ENCODE peak calls at places on chromosomes 16 and 17, in six cellular contexts. T is uterus; H is PC-9; M is stomach; P is mesenchymal stem cell; X is naive thymus-derived CD4-positive, alpha-beta T cell. D is an unnamed sample. For H3K4me1, the result is how much of the 10 kb centered on the place peaks cover.

GRCh38 chr17:81891303-81891552 is 158 bp downstream of the ALYREF start:
- DNase-seq in T (no peak), H (no peak), P (no peak), X (no peak), M (no peak), D (no peak)

GRCh38 chr16:52499061-52499460 is 47.9 kb downstream of the TOX3 start:
- DNase-seq in M (no peak), H (no peak), T (no peak), X (no peak), P (no peak), D (no peak)

GRCh38 chr17:32894245-32894644 is 17.3 kb upstream of the MYO1D start:
- DNase-seq in X (no peak), T (no peak), P (no peak), H (peak), M (no peak), D (no peak)

GRCh38 chr17:27888945-27889344 is 4.2 kb downstream of the LYRM9 start:
- DNase-seq in T (no peak), M (peak), P (peak), X (no peak), H (peak), D (peak)

GRCh38 chr16:48535831-48536599 is 74.0 kb downstream of the N4BP1 start:
- DNase-seq in X (no peak), H (no peak), M (no peak), P (peak), T (peak), D (peak)

GRCh38 chr16:22198547-22199293 is 7.4 kb upstream of the EEF2K start:
- DNase-seq in H (no peak), X (no peak), M (no peak), P (peak), T (no peak), D (no peak)

GRCh38 chr16:31129568-31130335 is 5.8 kb downstream of the PRSS8 start:
- DNase-seq in X (no peak), T (peak), M (no peak), H (no peak), P (no peak), D (no peak)

GRCh38 chr17:32875904-32876413 is 965 bp downstream of the MYO1D start:
- DNase-seq in P (peak), T (no peak), X (no peak), M (no peak), H (no peak), D (no peak)

GRCh38 chr17:34601431-34601830 is 22.0 kb downstream of the TMEM132E start:
- DNase-seq in M (no peak), P (no peak), H (no peak), T (no peak), X (no peak), D (no peak)

GRCh38 chr16:89610108-89610453 is 3.4 kb upstream of the DPEP1 start:
- DNase-seq in P (no peak), H (no peak), X (no peak), M (no peak), T (no peak), D (no peak)

GRCh38 chr17:13395872-13396271 is 205.9 kb downstream of the HS3ST3A1 start:
- DNase-seq in H (no peak), T (no peak), M (no peak), X (no peak), P (no peak), D (no peak)

GRCh38 chr17:40870136-40870535 is 3.1 kb upstream of the KRT12 start:
- DNase-seq in M (no peak), T (no peak), H (no peak), P (no peak), X (no peak), D (peak)

GRCh38 chr16:68700120-68700519 is 37.0 kb upstream of the CDH1 start:
- DNase-seq in H (no peak), P (peak), M (no peak), X (no peak), T (no peak), D (peak)

GRCh38 chr17:72390675-72391501 is 270.1 kb downstream of the SOX9 start:
- DNase-seq in P (peak), T (no peak), H (peak), M (no peak), X (no peak), D (no peak)

GRCh38 chr16:4407543-4408322 is 8.7 kb downstream of the CORO7 start:
- DNase-seq in M (no peak), H (no peak), P (peak), X (no peak), T (peak), D (peak)

GRCh38 chr17:12808723-12809122 is 19.4 kb downstream of the ARHGAP44 start:
- DNase-seq in T (no peak), M (no peak), H (no peak), P (no peak), X (no peak), D (no peak)

GRCh38 chr17:40399185-40399584 is 18.5 kb downstream of the TOP2A start:
- DNase-seq in H (peak), X (peak), T (no peak), M (no peak), P (peak), D (peak)

GRCh38 chr17:68612228-68612922 is 11.2 kb upstream of the FAM20A start:
- DNase-seq in H (no peak), M (no peak), X (no peak), P (no peak), T (no peak), D (no peak)

GRCh38 chr16:12530291-12530690 is 273.4 kb downstream of the CPPED1 start:
- DNase-seq in T (no peak), H (no peak), X (no peak), P (no peak), M (no peak), D (no peak)

GRCh38 chr16:12906765-12907516 is 5.5 kb downstream of the SHISA9 start:
- DNase-seq in M (no peak), H (no peak), X (no peak), T (no peak), P (no peak), D (no peak)

GRCh38 chr17:60082946-60083471 is 4.3 kb upstream of the HEATR6 start:
- DNase-seq in H (no peak), T (no peak), P (no peak), X (no peak), M (no peak), D (no peak)

GRCh38 chr16:78402797-78403196 is 303.3 kb downstream of the WWOX start:
- DNase-seq in X (no peak), H (no peak), P (no peak), T (no peak), M (no peak), D (no peak)

GRCh38 chr17:16085066-16085699 is 85.6 kb downstream of the TTC19 start:
- DNase-seq in P (peak), X (no peak), H (no peak), M (no peak), T (no peak), D (peak)
- H3K27ac ChIP-seq in P (no peak), X (no peak), H (no peak), M (peak), T (peak), D (no peak)

DNA sequence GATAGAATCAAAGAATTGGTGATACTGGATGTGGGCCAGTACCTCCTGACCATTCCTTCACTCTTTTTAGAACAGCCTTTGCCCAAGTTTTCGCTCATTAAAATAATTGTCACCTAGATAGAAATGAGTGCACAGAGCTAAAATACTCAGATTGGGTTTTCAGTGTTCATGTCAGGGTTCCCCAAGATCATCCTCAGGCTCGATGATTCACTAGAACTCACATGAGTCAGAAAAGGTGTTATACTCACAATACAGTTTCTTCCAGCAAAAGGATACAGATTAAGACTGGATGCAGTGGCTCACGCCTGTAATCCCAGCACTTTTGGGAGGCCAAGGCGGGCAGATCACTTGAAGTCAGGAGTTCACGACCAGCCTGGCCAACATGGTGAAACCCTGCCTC is 19.9 kb downstream of the ERCC4 start:
- DNase-seq in T (no peak), M (no peak), H (no peak), P (no peak), X (no peak), D (no peak)
- H3K4me3 ChIP-seq in T (no peak), M (no peak), H (no peak), P (no peak), X (no peak), D (no peak)

GRCh38 chr16:85454171-85454883 is 158.8 kb upstream of the GSE1 start:
- DNase-seq in M (no peak), P (no peak), T (no peak), X (no peak), H (no peak), D (no peak)
- H3K4me1 ChIP-seq in M (under half), P (under half), T (under half), X (under half), H (under half), D (under half)

GRCh38 chr16:67208525-67208896 is 9.6 kb downstream of the ELMO3 start:
- DNase-seq in M (no peak), H (no peak), T (no peak), P (no peak), X (no peak), D (no peak)

GRCh38 chr16:67207116-67207856 is 8.4 kb downstream of the ELMO3 start:
- DNase-seq in T (no peak), M (no peak), P (no peak), X (no peak), H (no peak), D (no peak)

GRCh38 chr16:67206129-67206837 is 7.4 kb downstream of the ELMO3 start:
- DNase-seq in X (no peak), M (no peak), P (no peak), H (no peak), T (no peak), D (no peak)

GRCh38 chr16:67207857-67208524 is 9.1 kb downstream of the ELMO3 start:
- DNase-seq in T (no peak), P (peak), X (no peak), H (peak), M (no peak), D (no peak)

DNA sequence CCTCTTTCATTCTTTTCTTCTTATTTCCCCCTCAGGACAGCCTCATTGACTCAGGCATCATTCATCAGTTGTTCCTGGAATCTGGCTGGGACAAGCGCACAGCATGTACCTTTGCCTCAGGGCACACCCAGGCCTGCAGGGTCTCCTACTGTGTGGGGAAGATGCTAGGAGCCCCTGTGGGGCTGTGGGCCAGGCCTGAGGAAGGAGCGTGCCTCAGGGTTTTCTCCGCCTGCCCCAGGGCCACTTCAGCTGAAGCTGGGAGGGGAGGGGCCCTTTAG is 7.8 kb downstream of the ELMO3 start:
- DNase-seq in X (no peak), M (no peak), P (no peak), T (no peak), H (peak), D (no peak)
- H3K27ac ChIP-seq in X (no peak), M (no peak), P (no peak), T (no peak), H (peak), D (no peak)

GRCh38 chr17:21400816-21401593 is 24.8 kb downstream of the KCNJ12 start:
- DNase-seq in T (no peak), P (no peak), M (no peak), H (no peak), X (no peak), D (no peak)
- H3K4me3 ChIP-seq in T (no peak), P (no peak), M (no peak), H (no peak), X (no peak), D (no peak)

DNA sequence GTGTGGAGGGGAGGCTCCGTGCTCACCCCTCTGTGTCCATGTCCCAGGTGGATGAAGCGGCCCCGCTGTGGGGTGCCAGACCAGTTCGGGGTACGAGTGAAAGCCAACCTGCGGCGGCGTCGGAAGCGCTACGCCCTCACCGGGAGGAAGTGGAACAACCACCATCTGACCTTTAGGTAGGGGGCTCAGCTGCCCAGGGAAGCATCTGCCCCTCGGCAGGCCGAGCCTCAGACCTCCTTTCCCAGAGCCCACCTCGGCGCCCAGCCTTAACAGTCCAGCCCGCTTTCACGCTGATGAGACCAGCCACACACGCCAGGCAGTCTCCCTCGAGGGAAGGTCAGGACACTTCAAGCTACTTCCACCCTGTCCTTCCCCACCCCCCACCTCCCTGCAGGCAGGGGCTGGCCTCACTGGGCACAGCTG is 12.7 kb downstream of the MMP15 start:
- DNase-seq in M (no peak), P (no peak), T (no peak), H (no peak), X (no peak), D (no peak)
- H3K4me1 ChIP-seq in M (under half), P (under half), T (under half), H (under half), X (under half), D (under half)

DNA sequence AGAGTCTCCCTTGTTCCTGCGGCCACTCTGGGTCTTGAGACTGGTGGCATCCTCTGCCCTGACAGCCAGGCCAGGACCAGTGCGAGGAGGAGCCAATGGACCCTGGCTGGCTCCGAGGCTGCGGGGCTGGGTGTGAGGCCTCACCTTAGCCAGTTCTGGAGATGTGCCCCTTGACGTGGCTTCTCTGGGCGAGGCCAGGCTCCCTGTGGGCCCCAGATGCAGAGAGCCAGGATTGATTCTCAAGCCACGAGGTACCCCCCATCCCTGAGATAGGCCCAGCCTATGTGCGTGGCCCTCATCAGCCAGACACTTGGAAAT is 66.4 kb upstream of the TOB1 start:
- DNase-seq in M (no peak), X (no peak), H (peak), P (no peak), T (no peak), D (no peak)
- H3K27ac ChIP-seq in M (peak), X (no peak), H (no peak), P (no peak), T (peak), D (no peak)

GRCh38 chr16:57703416-57704010 is 8.9 kb downstream of the DRC7 start:
- DNase-seq in P (no peak), T (no peak), H (no peak), M (no peak), X (no peak), D (no peak)

GRCh38 chr16:57701759-57702371 is 7.3 kb downstream of the DRC7 start:
- DNase-seq in M (no peak), H (no peak), X (no peak), P (no peak), T (no peak), D (no peak)

GRCh38 chr16:57704905-57705852 is 10.6 kb downstream of the DRC7 start:
- DNase-seq in M (no peak), T (no peak), H (no peak), X (no peak), P (no peak), D (no peak)

GRCh38 chr16:57706717-57707116 is 12.1 kb downstream of the DRC7 start:
- DNase-seq in H (no peak), T (no peak), P (no peak), M (no peak), X (no peak), D (no peak)

DNA sequence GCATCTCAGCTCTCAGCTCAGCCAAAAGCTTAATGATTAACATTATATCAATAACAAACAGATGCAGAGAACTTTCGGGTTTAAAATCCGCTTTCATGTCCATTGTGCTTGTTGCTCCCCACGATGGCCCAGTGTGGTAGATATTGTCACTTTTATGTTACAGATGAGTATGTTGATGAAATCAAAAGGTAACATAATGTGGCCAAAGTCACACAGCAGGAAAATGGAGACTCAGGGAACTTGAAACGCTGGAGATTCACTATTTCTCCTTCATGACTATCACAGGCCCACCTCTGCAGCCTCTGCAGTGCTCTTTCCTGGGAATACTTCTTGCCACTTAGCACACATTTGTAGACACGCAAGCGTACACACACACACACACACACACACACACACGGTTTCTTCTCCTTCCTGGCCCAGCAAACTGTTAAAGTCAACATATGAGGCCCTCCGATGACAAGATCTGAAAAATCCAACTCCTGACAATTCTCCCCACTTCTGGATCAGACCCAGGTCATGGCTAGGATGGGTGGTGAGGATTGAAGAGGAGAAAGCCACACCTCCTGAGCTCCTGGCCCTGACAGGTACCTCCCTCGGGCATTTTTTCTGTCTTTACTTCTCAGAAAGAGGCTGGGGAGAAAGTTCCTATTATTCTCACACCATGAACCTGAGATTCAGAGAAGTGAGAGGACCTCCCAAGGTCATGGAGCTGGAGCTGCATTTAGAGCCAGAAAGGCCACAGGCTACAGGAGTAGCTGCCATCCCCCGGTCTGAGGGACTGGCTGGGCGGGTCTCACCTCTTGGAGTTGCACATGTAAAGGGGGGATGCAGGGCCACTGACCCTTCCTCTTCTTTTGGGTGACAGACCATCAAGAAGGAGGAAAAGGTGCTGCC is 9.7 kb downstream of the DRC7 start:
- DNase-seq in M (no peak), P (no peak), X (no peak), H (no peak), T (no peak), D (no peak)
- H3K4me3 ChIP-seq in M (no peak), P (no peak), X (no peak), H (no peak), T (no peak), D (no peak)

GRCh38 chr17:17079761-17080160 is 37.5 kb downstream of the MPRIP start:
- DNase-seq in X (no peak), P (no peak), M (no peak), T (peak), H (no peak), D (no peak)
- H3K4me1 ChIP-seq in X (under half), P (under half), M (half or more), T (under half), H (half or more), D (under half)

D was measured in cardiac muscle cell.